ENCODE peak calls at places on chromosomes 11 and 22, in seven cellular contexts. X, H, V, D, M, N and W are unnamed samples.

GRCh38 chr11:84800755-84801346 is 826.3 kb downstream of the DLG2 start:
- DNase-seq in N (no peak), X (no peak), M (no peak), V (peak), D (no peak), H (no peak), W (no peak)

GRCh38 chr11:58928691-58929090 is 10.6 kb upstream of the GLYATL1 start:
- DNase-seq in D (no peak), N (no peak), M (no peak), H (no peak), V (no peak), X (no peak), W (no peak)

GRCh38 chr22:30195245-30196140 is 51.1 kb downstream of the LIF start:
- DNase-seq in V (no peak), H (no peak), D (no peak), M (no peak), X (no peak), N (no peak), W (no peak)

GRCh38 chr11:119025099-119025473 is 5.6 kb downstream of the SLC37A4 start:
- DNase-seq in D (no peak), V (no peak), M (no peak), H (no peak), N (no peak), X (no peak), W (no peak)

GRCh38 chr11:119066481-119066880 is 1.1 kb upstream of the VPS11 start:
- DNase-seq in H (no peak), N (no peak), D (no peak), M (no peak), V (no peak), X (no peak), W (no peak)

GRCh38 chr11:7098235-7098832 is 9.5 kb downstream of the RBMXL2 start:
- DNase-seq in M (no peak), N (no peak), H (no peak), D (no peak), X (peak), V (peak), W (peak)

GRCh38 chr11:105960252-105961245 is 61.5 kb downstream of the MSANTD4 start:
- DNase-seq in V (peak), D (no peak), M (no peak), N (no peak), X (no peak), H (peak), W (no peak)

GRCh38 chr11:133834399-133835257 is 10.7 kb downstream of the SPATA19 start:
- DNase-seq in N (no peak), H (peak), V (no peak), D (no peak), X (no peak), M (no peak), W (no peak)

GRCh38 chr22:21926728-21927127 is 25.9 kb downstream of the PPM1F start:
- DNase-seq in D (no peak), N (no peak), H (no peak), V (no peak), M (no peak), X (no peak), W (no peak)

GRCh38 chr11:35033011-35033410 is 106.0 kb upstream of the CD44 start:
- DNase-seq in N (no peak), H (no peak), X (no peak), V (no peak), D (no peak), M (peak), W (no peak)

GRCh38 chr11:7677801-7678201 is 4.5 kb upstream of the CYB5R2 start:
- DNase-seq in D (no peak), N (no peak), M (no peak), V (no peak), H (no peak), X (no peak), W (no peak)

GRCh38 chr11:96035031-96035743 is 111.3 kb upstream of the MTMR2 start:
- DNase-seq in V (no peak), N (no peak), X (no peak), H (no peak), M (no peak), D (no peak), W (no peak)

GRCh38 chr11:27505781-27506180 is 788 bp downstream of the LIN7C start:
- DNase-seq in D (no peak), M (no peak), N (no peak), V (no peak), H (no peak), X (peak), W (no peak)
- TF ChIP-seq CTCF in D (no peak), M (no peak), N (no peak), V (no peak), H (no peak), X (no peak), W (no peak)

DNA sequence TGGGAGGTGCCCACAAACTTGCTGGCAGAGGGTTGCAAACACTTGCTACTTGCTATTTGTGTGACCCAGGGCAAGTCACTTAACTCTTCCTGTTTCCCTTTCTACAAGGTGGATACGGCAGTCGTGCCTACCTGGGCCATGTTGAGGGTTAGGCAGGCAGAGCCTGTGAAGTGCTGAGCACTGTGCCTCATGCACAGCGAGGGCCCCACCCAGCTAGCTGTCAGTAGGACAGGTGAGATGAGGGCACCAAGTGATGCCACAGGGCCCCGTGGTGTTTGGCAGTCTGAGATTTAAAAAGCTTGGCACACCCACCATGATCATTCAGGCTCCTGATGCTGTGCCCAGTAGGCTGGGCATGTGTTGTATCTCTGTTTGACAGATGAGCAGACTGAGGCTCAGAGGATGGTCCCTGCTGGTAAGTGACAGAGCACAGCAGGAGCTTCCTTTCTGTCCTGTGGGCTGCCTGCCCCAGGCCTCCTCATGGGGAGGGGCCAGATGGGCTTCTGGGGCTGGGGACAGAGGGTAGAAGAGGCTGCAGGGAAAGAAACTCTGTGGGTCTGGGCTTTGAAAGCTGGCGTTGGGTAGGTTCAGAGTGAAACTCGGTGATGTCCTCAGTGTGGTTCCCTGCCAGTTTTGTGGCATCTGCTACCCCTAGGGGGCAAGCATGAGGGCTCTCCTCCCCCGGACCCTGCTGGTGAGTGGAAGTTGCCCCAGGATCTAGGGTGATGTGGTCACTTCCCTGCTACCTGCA is 59.3 kb downstream of the TSPAN18 start:
- DNase-seq in V (peak), D (no peak), H (no peak), X (no peak), N (no peak), M (no peak), W (no peak)
- TF ChIP-seq CTCF in V (peak), D (no peak), H (peak), X (no peak), N (no peak), M (no peak), W (no peak)

GRCh38 chr11:127471662-127472061 is 471.1 kb upstream of the KIRREL3 start:
- DNase-seq in D (no peak), M (no peak), H (no peak), V (no peak), N (no peak), X (no peak), W (no peak)
- TF ChIP-seq CTCF in D (no peak), M (no peak), H (no peak), V (peak), N (no peak), X (peak), W (no peak)

GRCh38 chr11:64994318-64994717 is 2.5 kb downstream of the BATF2 start:
- DNase-seq in V (no peak), D (no peak), M (no peak), N (no peak), X (no peak), H (no peak), W (no peak)

GRCh38 chr11:64998690-64999431 is 2.1 kb upstream of the BATF2 start:
- DNase-seq in H (no peak), M (no peak), V (no peak), N (no peak), D (no peak), X (no peak), W (no peak)

GRCh38 chr11:64998141-64998540 is 1.4 kb upstream of the BATF2 start:
- DNase-seq in D (no peak), H (no peak), N (no peak), V (no peak), X (no peak), M (no peak), W (no peak)

GRCh38 chr11:64996327-64996709 is 453 bp downstream of the BATF2 start:
- DNase-seq in D (no peak), V (no peak), X (no peak), N (no peak), M (no peak), H (no peak), W (no peak)

DNA sequence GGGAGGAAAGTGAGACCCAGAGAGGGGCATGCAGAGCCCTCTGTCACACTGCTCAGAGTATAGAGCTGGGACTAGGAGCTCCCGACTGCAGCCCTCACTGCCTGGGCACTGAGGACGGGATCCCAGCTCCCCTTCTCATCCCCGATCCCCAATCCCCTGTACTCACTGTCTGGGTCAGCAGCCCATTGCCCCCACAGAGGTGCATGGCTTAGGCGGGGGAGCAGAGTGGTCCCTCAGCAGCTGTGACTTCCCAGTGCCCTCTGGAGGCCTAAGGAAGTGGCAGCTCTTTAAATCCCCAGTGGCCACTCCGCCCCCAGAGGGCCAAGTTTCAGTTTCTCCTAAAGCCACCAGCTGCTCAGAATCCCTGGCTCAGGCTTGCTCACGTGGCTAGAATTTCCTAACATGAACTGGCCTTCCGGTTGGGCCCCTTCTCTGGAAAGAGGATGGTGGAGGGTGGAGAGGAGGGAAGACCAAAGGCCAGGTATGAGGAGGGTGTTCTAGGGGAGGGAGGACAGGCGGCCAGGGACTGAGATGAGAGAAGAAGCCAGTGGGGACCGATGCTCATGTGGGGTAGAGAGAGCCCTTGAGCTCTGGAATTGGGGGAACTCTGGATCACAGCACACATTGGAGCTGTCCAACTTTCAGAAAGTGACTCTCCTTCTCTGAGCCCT is at the start of gene BATF2:
- DNase-seq in V (peak), X (no peak), H (peak), N (peak), D (no peak), M (peak), W (peak)
- TF ChIP-seq CTCF in V (peak), X (peak), H (peak), N (peak), D (peak), M (peak), W (no peak)

GRCh38 chr22:48636746-48637145 is 1190.9 kb downstream of the BRD1 start:
- DNase-seq in V (no peak), D (no peak), N (no peak), M (no peak), H (no peak), X (no peak), W (no peak)
- TF ChIP-seq CTCF in V (no peak), D (no peak), N (no peak), M (no peak), H (no peak), X (no peak), W (no peak)

GRCh38 chr22:35454416-35455054 is 54.6 kb downstream of the MCM5 start:
- DNase-seq in H (no peak), D (no peak), V (peak), N (no peak), X (no peak), M (no peak), W (no peak)
- TF ChIP-seq CTCF in H (peak), D (peak), V (peak), N (no peak), X (no peak), M (peak), W (no peak)